ENCODE peak calls at places on chromosomes 11 and 22, in six cellular contexts. One of them, this sample, is unnamed.

GRCh38 chr11:78127408-78127807 is 12.0 kb downstream of the ALG8 start:
- DNase-seq in neural progenitor cell: no peak
- DNase-seq in GM23248: no peak
- DNase-seq in SK-N-SH: no peak
- DNase-seq in OCI-LY7: no peak
- DNase-seq in GM23338: no peak
- DNase-seq in this sample: no peak

GRCh38 chr11:10314199-10315072 is 9.6 kb downstream of the ADM start:
- DNase-seq in neural progenitor cell: peak; percentile 35
- DNase-seq in GM23248: peak; percentile 53
- DNase-seq in SK-N-SH: no peak
- DNase-seq in OCI-LY7: peak; percentile 92
- DNase-seq in GM23338: peak; percentile 70
- DNase-seq in this sample: no peak

GRCh38 chr11:132072044-132072879 is 701.8 kb downstream of the NTM start:
- DNase-seq in neural progenitor cell: no peak
- DNase-seq in GM23248: peak; percentile 96
- DNase-seq in SK-N-SH: no peak
- DNase-seq in OCI-LY7: no peak
- DNase-seq in GM23338: no peak
- DNase-seq in this sample: no peak

GRCh38 chr11:36672815-36673450 is 74.9 kb upstream of the RAG2 start:
- DNase-seq in neural progenitor cell: peak; percentile 29
- DNase-seq in GM23248: peak; percentile 52
- DNase-seq in SK-N-SH: peak; percentile 33
- DNase-seq in OCI-LY7: peak; percentile 47
- DNase-seq in GM23338: peak; percentile 72
- DNase-seq in this sample: peak; percentile 38

GRCh38 chr11:8691601-8692000 is 9.0 kb downstream of the RPL27A start:
- DNase-seq in neural progenitor cell: no peak
- DNase-seq in GM23248: no peak
- DNase-seq in SK-N-SH: no peak
- DNase-seq in OCI-LY7: no peak
- DNase-seq in GM23338: no peak
- DNase-seq in this sample: no peak

GRCh38 chr11:1152316-1153104 is 5.2 kb upstream of the MUC5AC start:
- DNase-seq in neural progenitor cell: no peak
- DNase-seq in GM23248: no peak
- DNase-seq in SK-N-SH: peak; percentile 16
- DNase-seq in OCI-LY7: no peak
- DNase-seq in GM23338: no peak
- DNase-seq in this sample: no peak

GRCh38 chr22:38148252-38148651 is 33.4 kb downstream of the PLA2G6 start:
- DNase-seq in neural progenitor cell: no peak
- DNase-seq in GM23248: peak; percentile 45
- DNase-seq in SK-N-SH: no peak
- DNase-seq in OCI-LY7: no peak
- DNase-seq in GM23338: peak; percentile 44
- DNase-seq in this sample: peak; percentile 39

GRCh38 chr11:27485930-27486773 is 13.6 kb upstream of the LGR4 start:
- DNase-seq in neural progenitor cell: peak; percentile 56
- DNase-seq in GM23248: peak; percentile 67
- DNase-seq in SK-N-SH: peak; percentile 40
- DNase-seq in OCI-LY7: peak; percentile 61
- DNase-seq in GM23338: peak; percentile 81
- DNase-seq in this sample: peak; percentile 37

DNA sequence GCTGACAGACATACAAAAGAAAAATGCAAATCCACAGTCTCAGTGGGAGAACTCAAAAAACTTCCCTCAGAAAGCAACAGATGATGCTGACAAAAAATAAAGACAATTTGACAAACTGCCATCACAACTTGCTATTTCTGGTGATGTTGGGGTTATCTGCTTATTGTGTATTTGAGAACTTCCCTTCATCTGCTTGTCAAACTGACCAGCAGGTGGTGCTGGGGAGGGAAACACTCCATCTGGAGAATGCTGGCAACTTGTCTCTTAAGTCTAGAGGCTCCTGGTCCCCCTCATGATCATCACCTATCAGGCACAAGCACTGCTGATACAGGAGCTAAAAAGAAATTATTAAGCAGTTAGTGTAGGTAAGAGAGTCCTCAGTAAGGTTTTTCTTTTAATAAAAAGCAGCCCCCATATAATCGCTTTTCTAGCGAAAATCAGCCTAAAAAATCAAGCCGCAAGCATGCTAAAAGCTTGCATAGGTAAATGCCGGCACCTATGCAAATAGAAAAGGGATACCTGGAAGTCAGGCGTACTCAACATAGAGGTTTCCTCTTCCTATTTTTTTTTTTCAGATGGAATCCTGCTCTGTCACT is 9.8 kb upstream of the FAM111B start:
- DNase-seq in neural progenitor cell: peak; percentile 56
- DNase-seq in GM23248: peak; percentile 67
- DNase-seq in SK-N-SH: peak; percentile 34
- DNase-seq in OCI-LY7: peak; percentile 80
- DNase-seq in GM23338: peak; percentile 84
- DNase-seq in this sample: peak; percentile 48
- H3K4me1 ChIP-seq in neural progenitor cell: no peaks in the 10 kb centered on the region
- H3K4me1 ChIP-seq in GM23248: no peaks in the 10 kb centered on the region
- H3K4me1 ChIP-seq in SK-N-SH: no peaks in the 10 kb centered on the region
- H3K4me1 ChIP-seq in OCI-LY7: peaks cover 93% of the 10 kb centered on the region
- H3K4me1 ChIP-seq in GM23338: peaks cover 70% of the 10 kb centered on the region
- H3K4me1 ChIP-seq in this sample: no peaks in the 10 kb centered on the region

DNA sequence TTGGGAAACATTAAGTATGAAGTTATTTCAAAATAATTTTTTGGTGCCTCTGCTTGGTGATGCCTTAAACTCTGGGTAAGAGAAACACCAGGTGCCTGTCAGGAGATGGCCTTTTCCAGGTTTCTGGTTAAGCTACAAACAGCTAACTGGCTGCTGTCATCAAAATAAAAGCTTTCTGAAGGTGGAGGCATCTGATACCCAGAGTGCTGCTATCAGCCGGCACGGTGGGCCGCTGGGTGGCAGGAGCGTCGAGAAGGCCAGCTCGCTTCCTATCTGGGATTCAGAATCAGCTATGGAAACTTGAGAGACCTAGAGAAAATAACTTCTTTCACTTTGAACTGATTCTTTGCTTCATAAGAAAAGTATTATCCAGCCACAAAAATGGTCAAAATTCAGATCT is 80.8 kb upstream of the PITPNB start:
- DNase-seq in neural progenitor cell: no peak
- DNase-seq in GM23248: no peak
- DNase-seq in SK-N-SH: no peak
- DNase-seq in OCI-LY7: no peak
- DNase-seq in GM23338: no peak
- DNase-seq in this sample: no peak
- TF ChIP-seq EZH2phosphoT487 in neural progenitor cell: no peak
- TF ChIP-seq EZH2phosphoT487 in GM23248: no peak
- TF ChIP-seq EZH2phosphoT487 in SK-N-SH: no peak
- TF ChIP-seq EZH2phosphoT487 in OCI-LY7: no peak
- TF ChIP-seq EZH2phosphoT487 in GM23338: no peak
- TF ChIP-seq EZH2phosphoT487 in this sample: no peak

GRCh38 chr11:109785714-109786113 is 307.5 kb upstream of the ZC3H12C start:
- DNase-seq in neural progenitor cell: no peak
- DNase-seq in GM23248: peak; percentile 61
- DNase-seq in SK-N-SH: no peak
- DNase-seq in OCI-LY7: no peak
- DNase-seq in GM23338: no peak
- DNase-seq in this sample: no peak
- H3K4me1 ChIP-seq in neural progenitor cell: peaks cover 21% of the 10 kb centered on the region
- H3K4me1 ChIP-seq in GM23248: peaks cover 24% of the 10 kb centered on the region
- H3K4me1 ChIP-seq in SK-N-SH: peaks cover 5% of the 10 kb centered on the region
- H3K4me1 ChIP-seq in OCI-LY7: no peaks in the 10 kb centered on the region
- H3K4me1 ChIP-seq in GM23338: peaks cover 6% of the 10 kb centered on the region
- H3K4me1 ChIP-seq in this sample: no peaks in the 10 kb centered on the region

DNA sequence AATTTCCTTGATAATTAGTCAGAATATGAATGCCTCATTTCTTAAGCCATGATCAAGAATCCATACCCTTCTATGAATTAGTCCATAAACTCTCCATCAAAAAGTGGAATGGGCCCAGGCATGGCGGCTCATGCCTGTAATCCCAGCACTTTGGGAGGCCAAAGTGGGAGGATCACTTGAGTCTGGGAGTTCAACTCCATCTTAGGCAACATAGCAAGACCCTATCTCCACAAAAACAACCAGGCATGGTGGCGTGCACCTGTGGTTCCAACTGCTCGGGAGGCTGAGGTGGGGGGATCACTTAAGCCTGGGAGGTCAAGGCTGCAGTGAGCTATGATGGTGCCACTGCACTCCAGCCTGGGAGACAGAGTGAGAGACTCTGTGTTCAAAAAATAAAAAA is 52.1 kb upstream of the SHANK2 start:
- DNase-seq in neural progenitor cell: no peak
- DNase-seq in GM23248: no peak
- DNase-seq in SK-N-SH: no peak
- DNase-seq in OCI-LY7: no peak
- DNase-seq in GM23338: no peak
- DNase-seq in this sample: no peak
- TF ChIP-seq EZH2phosphoT487 in neural progenitor cell: no peak
- TF ChIP-seq EZH2phosphoT487 in GM23248: no peak
- TF ChIP-seq EZH2phosphoT487 in SK-N-SH: no peak
- TF ChIP-seq EZH2phosphoT487 in OCI-LY7: no peak
- TF ChIP-seq EZH2phosphoT487 in GM23338: no peak
- TF ChIP-seq EZH2phosphoT487 in this sample: no peak

DNA sequence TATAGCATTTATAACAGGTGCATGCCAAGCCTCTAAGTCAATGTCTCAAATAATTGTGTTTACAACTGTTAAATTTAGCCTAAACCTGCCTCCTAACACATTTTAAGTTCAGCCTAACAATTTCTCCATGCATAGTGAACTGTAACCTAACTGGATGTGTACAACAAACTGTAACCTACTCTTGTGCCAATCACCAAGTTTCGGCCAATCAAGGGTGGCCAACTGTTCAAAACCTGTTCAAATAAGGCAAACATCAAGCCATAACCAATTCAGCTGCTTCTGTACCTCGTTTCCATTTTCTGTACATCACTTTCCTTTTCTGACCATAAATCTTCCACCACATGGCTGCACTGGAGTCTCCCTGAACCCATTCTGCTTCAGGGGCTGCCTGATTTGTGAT is 45.4 kb downstream of the PIK3C2A start:
- DNase-seq in neural progenitor cell: no peak
- DNase-seq in GM23248: no peak
- DNase-seq in SK-N-SH: no peak
- DNase-seq in OCI-LY7: no peak
- DNase-seq in GM23338: no peak
- DNase-seq in this sample: no peak
- H3K4me1 ChIP-seq in neural progenitor cell: no peaks in the 10 kb centered on the region
- H3K4me1 ChIP-seq in GM23248: peaks cover 7% of the 10 kb centered on the region
- H3K4me1 ChIP-seq in SK-N-SH: no peaks in the 10 kb centered on the region
- H3K4me1 ChIP-seq in OCI-LY7: peaks cover 22% of the 10 kb centered on the region
- H3K4me1 ChIP-seq in GM23338: no peaks in the 10 kb centered on the region
- H3K4me1 ChIP-seq in this sample: peaks cover 6% of the 10 kb centered on the region

GRCh38 chr22:47928626-47929025 is 1166.2 kb downstream of the TBC1D22A start:
- DNase-seq in neural progenitor cell: no peak
- DNase-seq in GM23248: no peak
- DNase-seq in SK-N-SH: no peak
- DNase-seq in OCI-LY7: peak; percentile 56
- DNase-seq in GM23338: no peak
- DNase-seq in this sample: no peak
- TF ChIP-seq EZH2phosphoT487 in neural progenitor cell: no peak
- TF ChIP-seq EZH2phosphoT487 in GM23248: no peak
- TF ChIP-seq EZH2phosphoT487 in SK-N-SH: no peak
- TF ChIP-seq EZH2phosphoT487 in OCI-LY7: no peak
- TF ChIP-seq EZH2phosphoT487 in GM23338: no peak
- TF ChIP-seq EZH2phosphoT487 in this sample: no peak

GRCh38 chr11:120540744-120541143 is 29.2 kb downstream of the GRIK4 start:
- DNase-seq in neural progenitor cell: no peak
- DNase-seq in GM23248: no peak
- DNase-seq in SK-N-SH: no peak
- DNase-seq in OCI-LY7: no peak
- DNase-seq in GM23338: no peak
- DNase-seq in this sample: no peak

GRCh38 chr11:120545813-120546212 is 34.3 kb downstream of the GRIK4 start:
- DNase-seq in neural progenitor cell: no peak
- DNase-seq in GM23248: no peak
- DNase-seq in SK-N-SH: no peak
- DNase-seq in OCI-LY7: no peak
- DNase-seq in GM23338: no peak
- DNase-seq in this sample: no peak

GRCh38 chr11:120546312-120547205 is 35.0 kb downstream of the GRIK4 start:
- DNase-seq in neural progenitor cell: peak; percentile 51
- DNase-seq in GM23248: peak; percentile 98
- DNase-seq in SK-N-SH: no peak
- DNase-seq in OCI-LY7: no peak
- DNase-seq in GM23338: peak; percentile 61
- DNase-seq in this sample: peak; percentile 58

GRCh38 chr11:120547301-120547700 is 35.8 kb downstream of the GRIK4 start:
- DNase-seq in neural progenitor cell: no peak
- DNase-seq in GM23248: peak; percentile 74
- DNase-seq in SK-N-SH: no peak
- DNase-seq in OCI-LY7: no peak
- DNase-seq in GM23338: no peak
- DNase-seq in this sample: no peak

DNA sequence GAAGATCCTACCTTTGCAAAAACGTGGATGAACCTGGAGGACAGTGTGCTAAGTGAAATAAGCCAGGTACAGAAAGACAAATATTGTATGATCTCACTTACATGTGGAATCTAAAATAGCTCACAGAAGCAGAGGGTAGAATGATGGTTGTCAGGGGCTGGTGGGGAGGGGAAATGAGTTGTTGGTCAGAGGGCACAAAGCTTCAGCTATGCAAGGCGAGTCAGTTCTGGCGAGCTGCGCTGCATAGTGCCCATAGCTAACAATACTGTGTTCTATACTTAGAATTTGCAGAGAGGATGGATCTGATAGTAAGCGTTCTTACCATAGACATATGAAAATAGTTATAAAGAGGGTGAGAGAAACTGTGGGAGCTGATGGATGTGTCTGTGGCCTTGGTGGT is 32.3 kb downstream of the GRIK4 start:
- DNase-seq in neural progenitor cell: no peak
- DNase-seq in GM23248: no peak
- DNase-seq in SK-N-SH: no peak
- DNase-seq in OCI-LY7: no peak
- DNase-seq in GM23338: no peak
- DNase-seq in this sample: no peak
- H3K4me1 ChIP-seq in neural progenitor cell: peaks cover 6% of the 10 kb centered on the region
- H3K4me1 ChIP-seq in GM23248: peaks cover 29% of the 10 kb centered on the region
- H3K4me1 ChIP-seq in SK-N-SH: peaks cover 45% of the 10 kb centered on the region
- H3K4me1 ChIP-seq in OCI-LY7: no peaks in the 10 kb centered on the region
- H3K4me1 ChIP-seq in GM23338: no peaks in the 10 kb centered on the region
- H3K4me1 ChIP-seq in this sample: peaks cover 47% of the 10 kb centered on the region

DNA sequence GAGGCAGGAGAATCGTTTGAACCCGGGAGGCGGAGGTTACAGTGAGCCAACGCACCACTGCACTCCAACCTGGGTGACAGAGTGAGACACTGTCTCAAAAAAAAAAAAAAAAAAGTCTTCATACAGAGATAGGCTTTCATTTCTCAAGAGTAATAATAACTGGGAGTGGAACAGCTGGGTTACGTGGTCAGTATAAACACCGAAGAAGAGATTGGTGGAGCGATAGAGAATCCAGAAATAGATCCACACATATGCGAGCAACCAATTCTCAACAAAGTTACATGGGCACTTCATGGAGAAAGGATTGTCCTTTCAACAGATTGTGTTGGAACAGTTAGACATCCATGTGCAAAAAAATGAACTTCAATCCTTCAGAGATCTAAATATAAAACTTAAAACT is 24.6 kb downstream of the ZBED4 start:
- DNase-seq in neural progenitor cell: no peak
- DNase-seq in GM23248: no peak
- DNase-seq in SK-N-SH: no peak
- DNase-seq in OCI-LY7: no peak
- DNase-seq in GM23338: no peak
- DNase-seq in this sample: no peak
- TF ChIP-seq EZH2phosphoT487 in neural progenitor cell: no peak
- TF ChIP-seq EZH2phosphoT487 in GM23248: no peak
- TF ChIP-seq EZH2phosphoT487 in SK-N-SH: no peak
- TF ChIP-seq EZH2phosphoT487 in OCI-LY7: no peak
- TF ChIP-seq EZH2phosphoT487 in GM23338: no peak
- TF ChIP-seq EZH2phosphoT487 in this sample: no peak

GRCh38 chr11:67507891-67508485 is at the start of gene CDK2AP2:
- DNase-seq in neural progenitor cell: peak; percentile 100
- DNase-seq in GM23248: peak; percentile 99
- DNase-seq in SK-N-SH: peak; percentile 97
- DNase-seq in OCI-LY7: peak; percentile 100
- DNase-seq in GM23338: peak; percentile 100
- DNase-seq in this sample: peak; percentile 99
- H3K4me1 ChIP-seq in neural progenitor cell: peaks cover 23% of the 10 kb centered on the region
- H3K4me1 ChIP-seq in GM23248: peaks cover 13% of the 10 kb centered on the region
- H3K4me1 ChIP-seq in SK-N-SH: peaks cover 36% of the 10 kb centered on the region
- H3K4me1 ChIP-seq in OCI-LY7: peaks cover 38% of the 10 kb centered on the region
- H3K4me1 ChIP-seq in GM23338: peaks cover 27% of the 10 kb centered on the region
- H3K4me1 ChIP-seq in this sample: peaks cover 43% of the 10 kb centered on the region

This sample was measured in HCT116.